ENCODE peak calls at places on chromosomes 13 and 19, in five cellular contexts. One of them, this sample, is unnamed.
A peak's percentile ranks its signal among the peaks of the same experiment; 100 is the strongest.

GRCh38 chr13:113113846-113114271 is 8.3 kb downstream of the F7 start:
- DNase-seq in NB4: no peak
- DNase-seq in astrocyte of the cerebellum: no peak
- DNase-seq in GM12864: no peak
- DNase-seq in fibroblast of lung: no peak
- DNase-seq in this sample: no peak

GRCh38 chr19:53131085-53131484 is 1.6 kb downstream of the ZNF415 start:
- DNase-seq in astrocyte of the cerebellum: no peak
- DNase-seq in GM12864: no peak
- DNase-seq in NB4: no peak
- DNase-seq in fibroblast of lung: peak; percentile 6
- DNase-seq in this sample: no peak

GRCh38 chr19:33032218-33032781 is 32.4 kb downstream of the RHPN2 start:
- DNase-seq in GM12864: no peak
- DNase-seq in NB4: no peak
- DNase-seq in astrocyte of the cerebellum: no peak
- DNase-seq in fibroblast of lung: no peak
- DNase-seq in this sample: no peak

GRCh38 chr13:25114220-25114619 is 18.3 kb downstream of the PABPC3 start:
- DNase-seq in NB4: peak; percentile 79
- DNase-seq in astrocyte of the cerebellum: peak; percentile 63
- DNase-seq in fibroblast of lung: peak; percentile 58
- DNase-seq in GM12864: peak; percentile 49
- DNase-seq in this sample: peak; percentile 62

GRCh38 chr13:58313219-58313618 is 681.7 kb downstream of the PCDH17 start:
- DNase-seq in GM12864: no peak
- DNase-seq in astrocyte of the cerebellum: no peak
- DNase-seq in fibroblast of lung: no peak
- DNase-seq in NB4: peak; percentile 43
- DNase-seq in this sample: no peak

GRCh38 chr19:491146-491741 is 5.0 kb upstream of the MADCAM1 start:
- DNase-seq in astrocyte of the cerebellum: no peak
- DNase-seq in GM12864: no peak
- DNase-seq in fibroblast of lung: no peak
- DNase-seq in NB4: no peak
- DNase-seq in this sample: no peak

GRCh38 chr13:81781471-81781870 is 1440.5 kb upstream of the SPRY2 start:
- DNase-seq in NB4: no peak
- DNase-seq in astrocyte of the cerebellum: no peak
- DNase-seq in fibroblast of lung: no peak
- DNase-seq in GM12864: no peak
- DNase-seq in this sample: no peak

GRCh38 chr13:95235199-95235726 is 66.0 kb downstream of the ABCC4 start:
- DNase-seq in NB4: no peak
- DNase-seq in astrocyte of the cerebellum: no peak
- DNase-seq in GM12864: no peak
- DNase-seq in fibroblast of lung: no peak
- DNase-seq in this sample: no peak

GRCh38 chr13:112842343-112842856 is 126.6 kb upstream of the MCF2L start:
- DNase-seq in GM12864: no peak
- DNase-seq in fibroblast of lung: peak; percentile 33
- DNase-seq in NB4: no peak
- DNase-seq in astrocyte of the cerebellum: peak; percentile 76
- DNase-seq in this sample: no peak

GRCh38 chr13:111902726-111903125 is 164.2 kb upstream of the SOX1 start:
- DNase-seq in fibroblast of lung: no peak
- DNase-seq in astrocyte of the cerebellum: no peak
- DNase-seq in GM12864: no peak
- DNase-seq in NB4: no peak
- DNase-seq in this sample: no peak

GRCh38 chr19:16168465-16169081 is 4.8 kb downstream of the CIB3 start:
- DNase-seq in fibroblast of lung: peak; percentile 28
- DNase-seq in astrocyte of the cerebellum: no peak
- DNase-seq in GM12864: no peak
- DNase-seq in NB4: peak; percentile 92
- DNase-seq in this sample: peak; percentile 45

GRCh38 chr13:43546821-43547220 is 240.0 kb downstream of the ENOX1 start:
- DNase-seq in astrocyte of the cerebellum: no peak
- DNase-seq in fibroblast of lung: no peak
- DNase-seq in NB4: no peak
- DNase-seq in GM12864: no peak
- DNase-seq in this sample: no peak

GRCh38 chr13:73940098-73940497 is 194.1 kb downstream of the KLF12 start:
- DNase-seq in GM12864: no peak
- DNase-seq in NB4: no peak
- DNase-seq in fibroblast of lung: no peak
- DNase-seq in astrocyte of the cerebellum: no peak
- DNase-seq in this sample: no peak

DNA sequence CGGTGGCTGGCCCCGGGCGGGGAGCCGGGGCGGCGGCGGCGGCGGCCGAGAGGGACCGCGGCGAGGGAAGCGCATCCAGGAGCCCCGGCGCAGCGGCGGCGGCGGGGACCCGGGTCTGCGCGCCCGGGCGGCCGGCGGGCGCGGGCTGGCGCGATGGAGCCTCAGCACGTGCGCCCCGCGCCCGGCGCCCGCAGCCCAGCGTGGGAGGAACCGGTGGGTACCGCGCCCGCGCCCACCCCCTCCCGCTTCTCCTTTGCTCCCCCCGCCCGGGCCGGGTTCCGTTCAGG is 7.8 kb upstream of the DGKH start:
- DNase-seq in GM12864: no peak
- DNase-seq in astrocyte of the cerebellum: no peak
- DNase-seq in NB4: no peak
- DNase-seq in fibroblast of lung: no peak
- DNase-seq in this sample: no peak
- H3K4me3 ChIP-seq in GM12864: peak overlapping the region; percentile 60
- H3K4me3 ChIP-seq in astrocyte of the cerebellum: peak overlapping the region; percentile 82
- H3K4me3 ChIP-seq in NB4: peak overlapping the region; percentile 42
- H3K4me3 ChIP-seq in fibroblast of lung: peak overlapping the region; percentile 82
- H3K4me3 ChIP-seq in this sample: peak overlapping the region; percentile 84

GRCh38 chr19:45171211-45171623 is 6.8 kb downstream of the TRAPPC6A start:
- DNase-seq in GM12864: no peak
- DNase-seq in NB4: no peak
- DNase-seq in fibroblast of lung: no peak
- DNase-seq in astrocyte of the cerebellum: no peak
- DNase-seq in this sample: no peak

GRCh38 chr19:45169602-45170001 is 8.4 kb downstream of the TRAPPC6A start:
- DNase-seq in fibroblast of lung: no peak
- DNase-seq in astrocyte of the cerebellum: no peak
- DNase-seq in NB4: no peak
- DNase-seq in GM12864: no peak
- DNase-seq in this sample: no peak

GRCh38 chr19:45166723-45167252 is 6.0 kb upstream of the NKPD1 start:
- DNase-seq in astrocyte of the cerebellum: no peak
- DNase-seq in fibroblast of lung: no peak
- DNase-seq in GM12864: no peak
- DNase-seq in NB4: no peak
- DNase-seq in this sample: no peak

GRCh38 chr19:45170146-45171106 is 7.6 kb downstream of the TRAPPC6A start:
- DNase-seq in fibroblast of lung: no peak
- DNase-seq in astrocyte of the cerebellum: no peak
- DNase-seq in NB4: no peak
- DNase-seq in GM12864: no peak
- DNase-seq in this sample: no peak

DNA sequence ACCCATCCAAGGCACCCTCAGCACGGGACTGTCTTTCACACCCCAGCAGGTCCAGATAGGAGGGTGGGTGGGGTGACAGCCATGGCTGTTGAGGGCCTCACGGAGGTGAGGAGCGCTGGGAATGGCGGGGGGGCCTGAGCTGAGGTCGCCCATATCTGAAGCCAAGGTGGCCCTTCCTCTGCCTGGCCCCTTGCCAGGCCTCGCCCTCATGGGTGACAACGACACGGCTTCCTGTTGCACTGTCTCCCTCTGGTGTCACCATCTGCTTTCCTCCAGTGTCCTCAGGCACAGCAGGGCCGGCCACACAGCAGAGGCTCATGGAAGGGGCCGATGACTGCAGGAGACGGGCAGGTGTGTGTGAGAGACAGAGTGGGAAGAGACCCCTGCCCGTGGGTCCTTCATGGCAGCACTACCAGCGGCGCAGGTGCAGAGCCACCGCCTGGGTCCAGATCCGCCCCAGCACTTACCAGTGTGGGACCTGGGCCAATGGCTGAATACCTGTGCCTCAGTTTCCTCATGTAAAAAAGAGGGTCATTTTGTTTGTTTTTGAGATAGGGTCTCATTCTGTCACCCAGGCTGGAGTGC is 8.1 kb upstream of the NKPD1 start:
- DNase-seq in NB4: no peak
- DNase-seq in fibroblast of lung: no peak
- DNase-seq in astrocyte of the cerebellum: no peak
- DNase-seq in GM12864: no peak
- DNase-seq in this sample: no peak
- TF ChIP-seq CTCF in NB4: no peak
- TF ChIP-seq CTCF in fibroblast of lung: no peak
- TF ChIP-seq CTCF in astrocyte of the cerebellum: no peak
- TF ChIP-seq CTCF in GM12864: no peak
- TF ChIP-seq CTCF in this sample: no peak

GRCh38 chr13:87147076-87147475 is 524.1 kb upstream of the SLITRK5 start:
- DNase-seq in NB4: no peak
- DNase-seq in astrocyte of the cerebellum: no peak
- DNase-seq in fibroblast of lung: peak; percentile 67
- DNase-seq in GM12864: no peak
- DNase-seq in this sample: peak; percentile 2
- H3K4me3 ChIP-seq in NB4: no peak overlapping the region
- H3K4me3 ChIP-seq in astrocyte of the cerebellum: no peak overlapping the region
- H3K4me3 ChIP-seq in fibroblast of lung: no peak overlapping the region
- H3K4me3 ChIP-seq in GM12864: no peak overlapping the region
- H3K4me3 ChIP-seq in this sample: no peak overlapping the region

DNA sequence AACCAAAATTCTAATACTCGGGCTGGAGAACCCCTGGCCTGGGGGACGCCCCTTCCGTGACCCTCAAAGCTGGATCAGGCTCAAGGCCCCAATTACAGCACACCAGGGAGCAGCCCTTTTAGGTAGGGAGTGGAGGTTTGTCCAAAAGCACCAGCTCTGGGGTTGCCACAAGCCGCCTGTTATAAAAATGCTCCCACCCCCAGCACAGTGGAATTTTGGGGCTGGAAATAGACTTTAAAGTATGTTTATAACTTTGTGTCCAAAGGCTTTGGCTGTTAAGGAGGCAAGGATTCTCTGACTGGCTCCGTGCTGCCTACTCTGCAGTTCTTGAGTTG is 564 bp upstream of the GMIP start:
- DNase-seq in astrocyte of the cerebellum: no peak
- DNase-seq in fibroblast of lung: no peak
- DNase-seq in GM12864: no peak
- DNase-seq in NB4: no peak
- DNase-seq in this sample: no peak
- TF ChIP-seq CTCF in astrocyte of the cerebellum: no peak
- TF ChIP-seq CTCF in fibroblast of lung: no peak
- TF ChIP-seq CTCF in GM12864: no peak
- TF ChIP-seq CTCF in NB4: no peak
- TF ChIP-seq CTCF in this sample: no peak

This sample was measured in foreskin fibroblast.